ENCODE peak calls at places on chromosomes 3 and 15, in five cellular contexts. L, U, S, Q and O are unnamed samples. For H3K27me3, the result is how much of the 10 kb centered on the place peaks cover.

GRCh38 chr3:171231361-171231760 is 204.8 kb upstream of the SLC2A2 start:
- DNase-seq in L (no peak), U (no peak), S (peak), Q (no peak), O (no peak)

GRCh38 chr3:170641510-170642236 is 55.8 kb upstream of the SLC7A14 start:
- DNase-seq in L (no peak), U (no peak), S (no peak), Q (peak), O (no peak)

GRCh38 chr3:189267981-189268613 is 96.3 kb downstream of the TPRG1 start:
- DNase-seq in L (no peak), U (no peak), S (no peak), Q (no peak), O (peak)

GRCh38 chr3:169509780-169510179 is 153.7 kb downstream of the MECOM start:
- DNase-seq in L (no peak), U (no peak), S (peak), Q (no peak), O (no peak)

GRCh38 chr3:13605555-13605954 is 56.6 kb downstream of the FBLN2 start:
- DNase-seq in L (no peak), U (no peak), S (no peak), Q (no peak), O (no peak)

GRCh38 chr3:193947636-193948035 is 188.3 kb upstream of the HES1 start:
- DNase-seq in L (no peak), U (no peak), S (no peak), Q (no peak), O (no peak)

GRCh38 chr3:135311699-135312098 is 516.6 kb downstream of the EPHB1 start:
- DNase-seq in L (no peak), U (no peak), S (no peak), Q (no peak), O (no peak)

GRCh38 chr15:29815000-29815704 is 7.1 kb downstream of the TJP1 start:
- DNase-seq in L (no peak), U (no peak), S (no peak), Q (no peak), O (no peak)

GRCh38 chr15:90864507-90864906 is 3.9 kb upstream of the FURIN start:
- DNase-seq in L (no peak), U (no peak), S (peak), Q (no peak), O (peak)

GRCh38 chr3:58866079-58866478 is 183.7 kb downstream of the CFAP20DC start:
- DNase-seq in L (no peak), U (no peak), S (no peak), Q (no peak), O (no peak)

GRCh38 chr3:150469031-150469930 is 61.2 kb downstream of the TSC22D2 start:
- DNase-seq in L (no peak), U (peak), S (no peak), Q (peak), O (no peak)

GRCh38 chr3:184262166-184262926 is 993 bp upstream of the CAMK2N2 start:
- DNase-seq in L (no peak), U (no peak), S (peak), Q (no peak), O (peak)

GRCh38 chr3:172213765-172214358 is 174.5 kb downstream of the FNDC3B start:
- DNase-seq in L (no peak), U (no peak), S (no peak), Q (no peak), O (no peak)

GRCh38 chr3:160179906-160180305 is 45.3 kb upstream of the C3orf80 start:
- DNase-seq in L (no peak), U (no peak), S (no peak), Q (no peak), O (no peak)

GRCh38 chr3:14962762-14963161 is 15.4 kb downstream of the NR2C2 start:
- DNase-seq in L (no peak), U (no peak), S (no peak), Q (no peak), O (no peak)

GRCh38 chr3:112377418-112378071 is 44.6 kb downstream of the CD200 start:
- DNase-seq in L (no peak), U (no peak), S (no peak), Q (no peak), O (no peak)

GRCh38 chr3:14222900-14223594 is 44.4 kb downstream of the LSM3 start:
- DNase-seq in L (no peak), U (no peak), S (no peak), Q (no peak), O (no peak)

GRCh38 chr15:89203705-89204273 is 17.6 kb downstream of the RLBP1 start:
- DNase-seq in L (no peak), U (no peak), S (no peak), Q (no peak), O (no peak)

GRCh38 chr15:25738171-25738792 is 124.8 kb downstream of the ATP10A start:
- DNase-seq in L (no peak), U (no peak), S (no peak), Q (no peak), O (no peak)

GRCh38 chr15:96171271-96171739 is 159.2 kb upstream of the NR2F2 start:
- DNase-seq in L (no peak), U (no peak), S (no peak), Q (no peak), O (no peak)

GRCh38 chr3:56294316-56294715 is 174.0 kb downstream of the ERC2 start:
- DNase-seq in L (no peak), U (no peak), S (no peak), Q (no peak), O (no peak)

GRCh38 chr3:37218206-37218605 is 43.8 kb upstream of the LRRFIP2 start:
- DNase-seq in L (no peak), U (no peak), S (no peak), Q (no peak), O (no peak)

DNA sequence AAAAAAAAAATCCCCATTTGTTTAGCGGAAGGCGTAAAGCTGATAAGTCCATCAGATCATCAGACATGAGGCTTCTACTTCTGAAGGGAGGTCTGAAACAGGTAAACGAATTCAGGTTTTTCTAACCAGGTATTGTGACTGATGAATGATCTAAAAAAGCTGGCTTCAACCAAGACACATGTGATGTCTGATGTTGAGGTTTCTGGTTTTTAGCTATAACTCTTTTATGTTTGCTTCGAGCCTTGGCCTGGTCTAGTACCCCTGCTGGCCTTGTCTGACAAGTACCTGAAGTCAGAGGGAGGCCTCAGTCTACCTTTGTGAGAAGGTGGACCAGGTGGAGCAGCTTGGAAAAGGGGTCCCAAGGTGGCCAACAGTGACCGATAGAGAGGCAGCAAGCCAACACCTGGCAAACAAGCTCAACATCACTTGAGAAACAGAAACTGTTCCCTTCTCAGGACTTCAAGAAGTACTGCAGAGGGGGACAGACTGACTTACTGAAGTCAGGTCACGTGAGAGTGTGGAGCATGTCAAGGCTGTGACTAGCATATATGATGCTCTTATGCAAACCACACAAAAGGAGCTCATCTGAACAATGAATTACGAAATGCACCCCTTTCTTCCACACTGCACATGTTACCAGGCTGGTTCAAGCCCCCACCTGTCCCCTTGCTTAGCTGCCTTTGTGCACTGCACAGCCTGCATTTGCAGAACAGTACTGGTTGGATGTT is 33.0 kb upstream of the CA12 start:
- DNase-seq in L (no peak), U (no peak), S (no peak), Q (no peak), O (no peak)
- H3K27me3 ChIP-seq in L (under half), U (under half), S (under half), Q (under half), O (under half)

GRCh38 chr3:141452045-141452444 is 34.8 kb upstream of the RASA2 start:
- DNase-seq in L (no peak), U (no peak), S (peak), Q (no peak), O (no peak)

GRCh38 chr3:141455603-141456327 is 31.1 kb upstream of the RASA2 start:
- DNase-seq in L (no peak), U (no peak), S (no peak), Q (no peak), O (no peak)

GRCh38 chr3:141454906-141455602 is 31.8 kb upstream of the RASA2 start:
- DNase-seq in L (no peak), U (no peak), S (peak), Q (no peak), O (peak)

GRCh38 chr3:141452773-141453172 is 34.1 kb upstream of the RASA2 start:
- DNase-seq in L (no peak), U (no peak), S (no peak), Q (no peak), O (no peak)

GRCh38 chr3:141454055-141454454 is 32.8 kb upstream of the RASA2 start:
- DNase-seq in L (no peak), U (no peak), S (no peak), Q (no peak), O (no peak)
- H3K4me3 ChIP-seq in L (no peak), U (no peak), S (no peak), Q (no peak), O (no peak)

GRCh38 chr15:60574801-60575631 is 96.1 kb upstream of the ICE2 start:
- DNase-seq in L (no peak), U (no peak), S (no peak), Q (no peak), O (no peak)
- H3K27me3 ChIP-seq in L (under half), U (under half), S (under half), Q (under half), O (under half)

DNA sequence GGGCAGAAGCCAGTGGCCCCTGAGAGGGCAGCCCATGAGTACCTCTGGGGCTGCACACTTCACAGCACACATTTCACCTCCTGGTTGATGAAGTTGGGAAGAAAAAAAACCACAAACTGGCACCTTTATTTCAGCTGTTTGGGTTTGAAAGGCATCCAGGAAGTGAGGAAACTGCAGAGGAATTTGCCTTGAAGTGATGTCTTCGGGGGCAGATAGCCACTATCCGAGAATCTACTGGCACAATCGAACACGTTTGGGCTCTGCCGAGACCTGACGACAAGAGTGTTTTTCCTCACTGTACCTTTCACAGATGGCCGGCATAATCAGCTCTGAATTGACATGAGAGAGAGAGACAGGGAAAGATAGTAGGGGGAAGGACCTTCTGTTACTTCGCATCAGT is 59.7 kb downstream of the LRIG1 start:
- DNase-seq in L (no peak), U (no peak), S (no peak), Q (no peak), O (no peak)
- H3K4me3 ChIP-seq in L (no peak), U (no peak), S (no peak), Q (no peak), O (no peak)

DNA sequence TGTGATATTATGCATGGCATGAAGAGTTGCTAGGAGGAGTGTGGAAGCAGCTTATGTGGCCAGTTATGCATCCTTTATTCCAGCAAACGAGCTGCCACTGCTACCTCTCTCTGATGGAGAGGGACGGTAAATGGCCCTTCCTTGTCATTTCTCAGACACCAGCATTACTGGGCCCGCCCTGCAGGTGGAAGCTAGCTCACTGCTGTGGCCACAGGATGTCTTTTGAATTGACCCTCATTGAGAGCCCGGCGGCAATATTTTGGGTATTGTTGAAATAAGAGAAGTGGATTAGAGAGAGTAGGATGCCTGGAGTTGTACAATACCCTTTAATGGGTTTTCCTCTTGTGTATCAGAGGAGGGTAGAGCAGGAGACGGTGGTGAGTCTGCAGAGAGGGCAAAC is 1.5 kb downstream of the MINAR1 start:
- DNase-seq in L (no peak), U (no peak), S (no peak), Q (no peak), O (peak)
- H3K27me3 ChIP-seq in L (under half), U (half or more), S (under half), Q (under half), O (half or more)

DNA sequence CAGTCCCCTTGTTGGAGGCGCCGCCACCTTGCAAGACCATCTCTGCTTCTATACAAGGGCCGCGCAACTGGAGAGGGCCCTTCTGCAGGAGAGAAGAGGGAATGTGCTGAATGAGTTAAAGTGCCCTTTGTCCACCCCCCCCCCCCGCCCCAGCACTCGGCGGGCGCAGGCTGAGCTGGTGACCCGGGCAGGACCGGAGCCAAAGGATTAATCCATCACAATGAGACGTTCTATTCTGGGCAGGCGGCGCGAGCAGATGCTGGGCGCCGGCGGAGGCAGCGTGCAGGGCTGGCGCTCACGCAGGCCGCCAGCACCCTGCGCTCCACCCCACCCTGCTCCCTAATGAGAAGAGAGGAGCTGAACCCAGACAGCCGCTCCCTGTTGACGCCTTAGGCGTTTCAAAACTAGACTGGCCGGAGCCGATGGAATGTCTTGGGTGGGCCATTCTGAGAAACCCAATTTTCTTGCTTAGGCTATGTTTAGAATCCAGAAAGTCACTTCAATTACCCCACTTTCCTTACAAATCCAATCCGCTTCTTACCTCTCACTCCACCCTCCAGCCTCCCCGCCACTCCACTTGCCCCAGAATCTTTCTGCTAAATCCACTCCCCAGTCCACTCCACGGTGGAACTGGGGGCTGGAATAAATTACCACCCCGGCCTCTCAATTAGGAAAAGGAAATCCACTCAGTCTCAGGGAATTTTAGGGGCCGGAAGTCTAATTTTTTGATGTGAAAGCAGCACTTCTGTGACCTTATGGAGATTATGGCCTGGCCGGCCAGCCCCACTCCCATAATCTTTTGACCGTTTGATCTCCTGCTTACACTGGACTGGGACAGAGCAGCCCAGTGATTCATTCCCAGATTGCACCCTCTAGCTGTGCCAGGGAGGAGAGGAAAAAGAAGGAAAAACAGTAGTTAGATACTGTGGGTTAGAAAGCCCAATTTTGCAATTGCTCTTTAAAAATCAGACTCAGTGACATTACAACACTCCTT is 32.7 kb downstream of the GJD2 start:
- DNase-seq in L (no peak), U (no peak), S (peak), Q (peak), O (peak)
- H3K4me3 ChIP-seq in L (no peak), U (no peak), S (peak), Q (peak), O (peak)

GRCh38 chr15:73244333-73244732 is 124.4 kb downstream of the HCN4 start:
- DNase-seq in L (no peak), U (no peak), S (peak), Q (no peak), O (peak)
- H3K27me3 ChIP-seq in L (under half), U (under half), S (under half), Q (under half), O (under half)

GRCh38 chr15:92807971-92808571 is 92.1 kb upstream of the CHD2 start:
- DNase-seq in L (no peak), U (peak), S (no peak), Q (no peak), O (peak)

GRCh38 chr15:92809880-92810361 is 90.2 kb upstream of the CHD2 start:
- DNase-seq in L (no peak), U (peak), S (no peak), Q (no peak), O (peak)

GRCh38 chr15:92810418-92811138 is 89.5 kb upstream of the CHD2 start:
- DNase-seq in L (peak), U (peak), S (peak), Q (peak), O (peak)

GRCh38 chr15:92808611-92809063 is 91.5 kb upstream of the CHD2 start:
- DNase-seq in L (no peak), U (no peak), S (no peak), Q (peak), O (peak)

DNA sequence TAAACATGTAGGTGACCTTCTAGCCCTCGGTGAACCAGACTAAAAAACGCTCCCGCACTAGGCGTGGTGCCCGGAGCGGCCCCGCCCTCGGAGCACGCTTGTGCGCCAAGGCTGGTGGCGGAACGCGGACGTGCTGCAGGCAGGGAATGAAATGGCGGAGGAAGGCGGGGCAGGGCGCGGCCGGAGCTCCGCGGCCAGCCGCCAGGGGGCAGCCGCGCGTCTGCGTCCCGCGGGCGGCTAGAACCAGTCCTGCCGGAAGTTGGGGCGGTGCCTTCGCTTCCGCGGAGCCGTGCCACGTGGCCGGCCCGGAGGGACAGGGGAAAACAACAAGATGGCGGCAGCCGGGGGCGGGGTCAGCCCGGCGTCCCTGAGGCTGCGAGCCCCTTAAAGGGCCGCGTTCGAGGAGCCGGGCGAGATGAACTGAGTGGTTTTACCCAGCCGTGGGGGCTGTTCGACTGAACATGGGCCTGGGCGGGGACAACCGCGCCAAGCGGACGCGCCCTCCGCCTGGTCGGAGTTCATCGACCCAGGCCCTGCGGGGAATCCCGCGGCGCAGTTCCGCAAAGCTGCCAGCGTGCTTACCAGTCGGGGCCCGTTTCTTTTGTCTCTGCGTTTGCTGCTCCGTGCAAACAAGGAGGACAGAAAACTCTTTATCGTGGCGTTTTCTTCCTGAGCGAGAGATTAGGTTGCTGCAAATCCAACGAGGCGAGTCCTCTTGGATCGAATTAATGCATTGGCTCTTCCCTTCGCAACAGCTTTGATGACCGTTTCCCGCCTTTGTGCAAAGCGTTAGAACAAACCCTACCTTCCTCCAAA is 90.9 kb upstream of the CHD2 start:
- DNase-seq in L (peak), U (peak), S (peak), Q (peak), O (peak)
- H3K4me3 ChIP-seq in L (peak), U (peak), S (peak), Q (peak), O (peak)